ENCODE peak calls at places on chromosomes 7 and 10, in eight cellular contexts. C is astrocyte of the spinal cord; S is activated naive CD4-positive, alpha-beta T cell treated with Interleukin-2 at 50 U/mL for 16 hours; K is renal cortical epithelial cell; U is T1000; B is HEK293T; V is AG09309; P is GM13976. F is an unnamed sample.

GRCh38 chr7:96426027-96426426 is 104.1 kb upstream of the SLC25A13 start:
- DNase-seq in C (peak; percentile 10), S (no peak), K (peak; percentile 73), U (no peak), B (no peak), V (no peak), P (no peak), F (peak; percentile 76)

GRCh38 chr10:95661818-95662217 is 5.3 kb upstream of the ALDH18A1 start:
- DNase-seq in C (peak; percentile 50), S (no peak), K (peak; percentile 39), U (no peak), B (no peak), V (no peak), P (no peak), F (no peak)

GRCh38 chr10:51910189-51910588 is 210.8 kb upstream of the CSTF2T start:
- DNase-seq in C (no peak), S (no peak), K (no peak), U (no peak), B (no peak), V (no peak), P (no peak), F (no peak)

GRCh38 chr7:924541-925231 is 29.8 kb downstream of the ADAP1 start:
- DNase-seq in C (no peak), S (peak; percentile 79), K (no peak), U (no peak), B (no peak), V (no peak), P (peak; percentile 83), F (no peak)

GRCh38 chr10:71399946-71400345 is 3.2 kb downstream of the CDH23 start:
- DNase-seq in C (no peak), S (no peak), K (no peak), U (no peak), B (no peak), V (no peak), P (no peak), F (no peak)

GRCh38 chr10:14625210-14625621 is 149.5 kb downstream of the FAM107B start:
- DNase-seq in C (no peak), S (no peak), K (no peak), U (no peak), B (no peak), V (no peak), P (no peak), F (no peak)

GRCh38 chr7:102068846-102069245 is 217.8 kb upstream of the SH2B2 start:
- DNase-seq in C (no peak), S (no peak), K (no peak), U (no peak), B (no peak), V (no peak), P (no peak), F (no peak)

GRCh38 chr10:69869291-69869841 is 67.7 kb downstream of the COL13A1 start:
- DNase-seq in C (peak; percentile 56), S (no peak), K (peak; percentile 42), U (peak; percentile 24), B (no peak), V (peak; percentile 59), P (no peak), F (peak; percentile 40)

GRCh38 chr7:117929217-117929616 is 56.0 kb upstream of the CTTNBP2 start:
- DNase-seq in C (no peak), S (no peak), K (no peak), U (no peak), B (no peak), V (no peak), P (no peak), F (no peak)

GRCh38 chr7:24891173-24891787 is 88.7 kb downstream of the OSBPL3 start:
- DNase-seq in C (no peak), S (no peak), K (peak; percentile 39), U (no peak), B (no peak), V (no peak), P (no peak), F (no peak)

GRCh38 chr10:95469251-95469650 is 91.9 kb downstream of the SORBS1 start:
- DNase-seq in C (no peak), S (no peak), K (no peak), U (no peak), B (no peak), V (no peak), P (no peak), F (no peak)

GRCh38 chr10:8055420-8056349 is 1.2 kb downstream of the GATA3 start:
- DNase-seq in C (no peak), S (peak; percentile 47), K (no peak), U (no peak), B (no peak), V (no peak), P (no peak), F (no peak)

GRCh38 chr7:74405191-74405898 is 48.4 kb upstream of the GTF2IRD1 start:
- DNase-seq in C (no peak), S (no peak), K (no peak), U (no peak), B (peak; percentile 61), V (no peak), P (no peak), F (no peak)

GRCh38 chr7:133265821-133266220 is 12.9 kb downstream of the EXOC4 start:
- DNase-seq in C (no peak), S (no peak), K (peak; percentile 6), U (no peak), B (no peak), V (no peak), P (no peak), F (no peak)

GRCh38 chr10:79022565-79023488 is 45.9 kb upstream of the ZMIZ1 start:
- DNase-seq in C (peak; percentile 13), S (no peak), K (no peak), U (no peak), B (peak; percentile 87), V (no peak), P (peak; percentile 57), F (no peak)

GRCh38 chr10:49053053-49053997 is 62.0 kb downstream of the VSTM4 start:
- DNase-seq in C (no peak), S (no peak), K (no peak), U (no peak), B (no peak), V (no peak), P (peak; percentile 50), F (peak; percentile 17)

GRCh38 chr7:129264534-129264933 is 39.7 kb downstream of the AHCYL2 start:
- DNase-seq in C (no peak), S (no peak), K (no peak), U (no peak), B (peak; percentile 25), V (no peak), P (no peak), F (peak; percentile 35)